ENCODE peak calls at places on chromosome 18, in seven cellular contexts. U is thoracic aorta; V is stimulated activated naive CD4-positive, alpha-beta T cell treated with Interleukin-2 at 50 U/mL for 16 hours; G is SJSA1; I is GM18507; O is NCI-H2171 treated with DMSO at 0.1 percent for 48 hours; F is fibroblast of pulmonary artery. Y is an unnamed sample.

GRCh38 chr18:69872661-69873060 is 75.0 kb downstream of the CD226 start:
- DNase-seq in G (no peak), O (no peak), I (no peak), U (no peak), F (no peak), V (no peak), Y (no peak)

GRCh38 chr18:9987931-9988330 is 74.1 kb downstream of the VAPA start:
- DNase-seq in V (no peak), F (no peak), I (no peak), G (no peak), O (no peak), U (no peak), Y (no peak)

GRCh38 chr18:24534737-24535136 is 74.3 kb downstream of the HRH4 start:
- DNase-seq in O (no peak), U (no peak), I (no peak), F (no peak), G (no peak), V (no peak), Y (no peak)

GRCh38 chr18:48780151-48781001 is 170.4 kb downstream of the SMAD7 start:
- DNase-seq in I (no peak), G (no peak), U (peak; percentile 36), O (no peak), V (no peak), F (peak; percentile 46), Y (no peak)

GRCh38 chr18:41771971-41772370 is 183.1 kb upstream of the PIK3C3 start:
- DNase-seq in O (peak; percentile 61), U (no peak), V (no peak), G (no peak), F (no peak), I (no peak), Y (no peak)

GRCh38 chr18:73835656-73836055 is 312.0 kb downstream of the FBXO15 start:
- DNase-seq in I (no peak), G (no peak), V (no peak), F (no peak), U (no peak), O (no peak), Y (no peak)

GRCh38 chr18:70024088-70024487 is 76.4 kb upstream of the CD226 start:
- DNase-seq in I (no peak), F (no peak), V (no peak), O (peak; percentile 4), G (no peak), U (no peak), Y (no peak)

GRCh38 chr18:74778191-74778847 is 180.6 kb downstream of the ZNF407 start:
- DNase-seq in U (no peak), V (no peak), F (no peak), I (no peak), O (no peak), G (no peak), Y (no peak)

GRCh38 chr18:29457316-29457715 is 1280.4 kb upstream of the CDH2 start:
- DNase-seq in V (no peak), O (no peak), G (no peak), U (no peak), I (no peak), F (no peak), Y (no peak)

Y was measured in SW 1271.